ENCODE peak calls at places on chromosome 11, in six cellular contexts. One of them, this sample, is unnamed.

GRCh38 chr11:126817096-126817495 is 183.5 kb downstream of the KIRREL3 start:
- DNase-seq in transverse colon: no peak
- DNase-seq in sigmoid colon: no peak
- DNase-seq in CD8-positive, alpha-beta T cell: no peak
- DNase-seq in GM12865: no peak
- DNase-seq in heart right ventricle: no peak
- DNase-seq in this sample: no peak

GRCh38 chr11:118258410-118258809 is 5.7 kb downstream of the MPZL2 start:
- DNase-seq in transverse colon: no peak
- DNase-seq in sigmoid colon: no peak
- DNase-seq in CD8-positive, alpha-beta T cell: no peak
- DNase-seq in GM12865: no peak
- DNase-seq in heart right ventricle: no peak
- DNase-seq in this sample: no peak

GRCh38 chr11:95024958-95025357 is at the start of gene KDM4E:
- DNase-seq in transverse colon: no peak
- DNase-seq in sigmoid colon: no peak
- DNase-seq in CD8-positive, alpha-beta T cell: no peak
- DNase-seq in GM12865: no peak
- DNase-seq in heart right ventricle: no peak
- DNase-seq in this sample: no peak

GRCh38 chr11:109972181-109972715 is 120.9 kb upstream of the ZC3H12C start:
- DNase-seq in transverse colon: no peak
- DNase-seq in sigmoid colon: no peak
- DNase-seq in CD8-positive, alpha-beta T cell: no peak
- DNase-seq in GM12865: peak
- DNase-seq in heart right ventricle: no peak
- DNase-seq in this sample: peak

GRCh38 chr11:42840176-42840829 is 471.5 kb upstream of the API5 start:
- DNase-seq in transverse colon: no peak
- DNase-seq in sigmoid colon: no peak
- DNase-seq in CD8-positive, alpha-beta T cell: no peak
- DNase-seq in GM12865: peak
- DNase-seq in heart right ventricle: no peak
- DNase-seq in this sample: no peak

GRCh38 chr11:36452987-36453386 is 57.1 kb downstream of the TRAF6 start:
- DNase-seq in transverse colon: no peak
- DNase-seq in sigmoid colon: no peak
- DNase-seq in CD8-positive, alpha-beta T cell: no peak
- DNase-seq in GM12865: no peak
- DNase-seq in heart right ventricle: no peak
- DNase-seq in this sample: peak

GRCh38 chr11:128603752-128604472 is 16.6 kb upstream of the ETS1 start:
- DNase-seq in transverse colon: no peak
- DNase-seq in sigmoid colon: no peak
- DNase-seq in CD8-positive, alpha-beta T cell: no peak
- DNase-seq in GM12865: peak
- DNase-seq in heart right ventricle: no peak
- DNase-seq in this sample: no peak

GRCh38 chr11:79940165-79940564 is 499.3 kb upstream of the TENM4 start:
- DNase-seq in transverse colon: no peak
- DNase-seq in sigmoid colon: no peak
- DNase-seq in CD8-positive, alpha-beta T cell: no peak
- DNase-seq in GM12865: no peak
- DNase-seq in heart right ventricle: no peak
- DNase-seq in this sample: no peak

GRCh38 chr11:117861151-117862018 is 15.1 kb downstream of the FXYD6 start:
- DNase-seq in transverse colon: no peak
- DNase-seq in sigmoid colon: peak
- DNase-seq in CD8-positive, alpha-beta T cell: no peak
- DNase-seq in GM12865: no peak
- DNase-seq in heart right ventricle: peak
- DNase-seq in this sample: peak

GRCh38 chr11:6315811-6316425 is 4.4 kb downstream of the CAVIN3 start:
- DNase-seq in transverse colon: peak
- DNase-seq in sigmoid colon: peak
- DNase-seq in CD8-positive, alpha-beta T cell: peak
- DNase-seq in GM12865: peak
- DNase-seq in heart right ventricle: peak
- DNase-seq in this sample: peak

GRCh38 chr11:125931116-125931515 is 14.7 kb upstream of the VSIG10L2 start:
- DNase-seq in transverse colon: no peak
- DNase-seq in sigmoid colon: no peak
- DNase-seq in CD8-positive, alpha-beta T cell: no peak
- DNase-seq in GM12865: no peak
- DNase-seq in heart right ventricle: no peak
- DNase-seq in this sample: no peak

GRCh38 chr11:120929090-120929489 is 94.8 kb upstream of the TBCEL start:
- DNase-seq in transverse colon: no peak
- DNase-seq in sigmoid colon: no peak
- DNase-seq in CD8-positive, alpha-beta T cell: no peak
- DNase-seq in GM12865: no peak
- DNase-seq in heart right ventricle: no peak
- DNase-seq in this sample: no peak

GRCh38 chr11:112316971-112317370 is 56.3 kb upstream of the PLET1 start:
- DNase-seq in transverse colon: no peak
- DNase-seq in sigmoid colon: no peak
- DNase-seq in CD8-positive, alpha-beta T cell: no peak
- DNase-seq in GM12865: no peak
- DNase-seq in heart right ventricle: no peak
- DNase-seq in this sample: no peak

GRCh38 chr11:59960502-59961381 is 3.1 kb upstream of the OOSP4A start:
- DNase-seq in transverse colon: peak
- DNase-seq in sigmoid colon: no peak
- DNase-seq in CD8-positive, alpha-beta T cell: no peak
- DNase-seq in GM12865: no peak
- DNase-seq in heart right ventricle: no peak
- DNase-seq in this sample: no peak

GRCh38 chr11:111920908-111921307 is 2.2 kb downstream of the C11orf52 start:
- DNase-seq in transverse colon: no peak
- DNase-seq in sigmoid colon: no peak
- DNase-seq in CD8-positive, alpha-beta T cell: no peak
- DNase-seq in GM12865: no peak
- DNase-seq in heart right ventricle: no peak
- DNase-seq in this sample: no peak

GRCh38 chr11:57324154-57324885 is 432 bp downstream of the TNKS1BP1 start:
- DNase-seq in transverse colon: peak
- DNase-seq in sigmoid colon: peak
- DNase-seq in CD8-positive, alpha-beta T cell: no peak
- DNase-seq in GM12865: peak
- DNase-seq in heart right ventricle: peak
- DNase-seq in this sample: peak

GRCh38 chr11:59573216-59573615 is 42.4 kb downstream of the OSBP start:
- DNase-seq in transverse colon: no peak
- DNase-seq in sigmoid colon: no peak
- DNase-seq in CD8-positive, alpha-beta T cell: no peak
- DNase-seq in GM12865: no peak
- DNase-seq in heart right ventricle: no peak
- DNase-seq in this sample: peak

GRCh38 chr11:128890543-128891409 is at the start of gene KCNJ5:
- DNase-seq in transverse colon: no peak
- DNase-seq in sigmoid colon: no peak
- DNase-seq in CD8-positive, alpha-beta T cell: no peak
- DNase-seq in GM12865: no peak
- DNase-seq in heart right ventricle: peak
- DNase-seq in this sample: peak

GRCh38 chr11:84564867-84565184 is 1062.3 kb downstream of the DLG2 start:
- DNase-seq in transverse colon: no peak
- DNase-seq in sigmoid colon: no peak
- DNase-seq in CD8-positive, alpha-beta T cell: no peak
- DNase-seq in GM12865: no peak
- DNase-seq in heart right ventricle: no peak
- DNase-seq in this sample: no peak

GRCh38 chr11:80109031-80109430 is 668.2 kb upstream of the TENM4 start:
- DNase-seq in transverse colon: no peak
- DNase-seq in sigmoid colon: no peak
- DNase-seq in CD8-positive, alpha-beta T cell: no peak
- DNase-seq in GM12865: no peak
- DNase-seq in heart right ventricle: no peak
- DNase-seq in this sample: no peak

GRCh38 chr11:26842458-26842841 is 120.6 kb upstream of the SLC5A12 start:
- DNase-seq in transverse colon: no peak
- DNase-seq in sigmoid colon: peak
- DNase-seq in CD8-positive, alpha-beta T cell: no peak
- DNase-seq in GM12865: no peak
- DNase-seq in heart right ventricle: no peak
- DNase-seq in this sample: no peak

GRCh38 chr11:117220568-117220967 is 11.3 kb downstream of the PCSK7 start:
- DNase-seq in transverse colon: no peak
- DNase-seq in sigmoid colon: peak
- DNase-seq in CD8-positive, alpha-beta T cell: no peak
- DNase-seq in GM12865: no peak
- DNase-seq in heart right ventricle: peak
- DNase-seq in this sample: no peak

GRCh38 chr11:120324932-120325810 is at the start of gene TLCD5:
- DNase-seq in transverse colon: peak
- DNase-seq in sigmoid colon: peak
- DNase-seq in CD8-positive, alpha-beta T cell: no peak
- DNase-seq in GM12865: peak
- DNase-seq in heart right ventricle: peak
- DNase-seq in this sample: peak

GRCh38 chr11:34585870-34586654 is 34.8 kb upstream of the EHF start:
- DNase-seq in transverse colon: no peak
- DNase-seq in sigmoid colon: no peak
- DNase-seq in CD8-positive, alpha-beta T cell: no peak
- DNase-seq in GM12865: peak
- DNase-seq in heart right ventricle: no peak
- DNase-seq in this sample: peak

GRCh38 chr11:58592760-58593472 is 14.1 kb downstream of the ZFP91 start:
- DNase-seq in transverse colon: peak
- DNase-seq in sigmoid colon: no peak
- DNase-seq in CD8-positive, alpha-beta T cell: no peak
- DNase-seq in GM12865: peak
- DNase-seq in heart right ventricle: no peak
- DNase-seq in this sample: no peak

GRCh38 chr11:43579919-43580276 is 100.6 kb upstream of the HSD17B12 start:
- DNase-seq in transverse colon: no peak
- DNase-seq in sigmoid colon: no peak
- DNase-seq in CD8-positive, alpha-beta T cell: no peak
- DNase-seq in GM12865: no peak
- DNase-seq in heart right ventricle: no peak
- DNase-seq in this sample: no peak

GRCh38 chr11:116420770-116421528 is 351.8 kb downstream of the BUD13 start:
- DNase-seq in transverse colon: no peak
- DNase-seq in sigmoid colon: peak
- DNase-seq in CD8-positive, alpha-beta T cell: no peak
- DNase-seq in GM12865: no peak
- DNase-seq in heart right ventricle: no peak
- DNase-seq in this sample: peak

GRCh38 chr11:120073196-120073595 is 64.7 kb downstream of the TRIM29 start:
- DNase-seq in transverse colon: no peak
- DNase-seq in sigmoid colon: no peak
- DNase-seq in CD8-positive, alpha-beta T cell: no peak
- DNase-seq in GM12865: no peak
- DNase-seq in heart right ventricle: no peak
- DNase-seq in this sample: no peak

GRCh38 chr11:86719781-86720463 is 47.5 kb upstream of the ME3 start:
- DNase-seq in transverse colon: no peak
- DNase-seq in sigmoid colon: no peak
- DNase-seq in CD8-positive, alpha-beta T cell: no peak
- DNase-seq in GM12865: no peak
- DNase-seq in heart right ventricle: no peak
- DNase-seq in this sample: peak

GRCh38 chr11:61283613-61284012 is 11.5 kb downstream of the VWCE start:
- DNase-seq in transverse colon: no peak
- DNase-seq in sigmoid colon: no peak
- DNase-seq in CD8-positive, alpha-beta T cell: no peak
- DNase-seq in GM12865: no peak
- DNase-seq in heart right ventricle: no peak
- DNase-seq in this sample: no peak

GRCh38 chr11:57205046-57205671 is 23.4 kb downstream of the LRRC55 start:
- DNase-seq in transverse colon: no peak
- DNase-seq in sigmoid colon: no peak
- DNase-seq in CD8-positive, alpha-beta T cell: no peak
- DNase-seq in GM12865: no peak
- DNase-seq in heart right ventricle: peak
- DNase-seq in this sample: no peak

GRCh38 chr11:46407635-46408034 is 16.1 kb upstream of the CHRM4 start:
- DNase-seq in transverse colon: no peak
- DNase-seq in sigmoid colon: no peak
- DNase-seq in CD8-positive, alpha-beta T cell: no peak
- DNase-seq in GM12865: no peak
- DNase-seq in heart right ventricle: no peak
- DNase-seq in this sample: no peak

GRCh38 chr11:12235945-12236743 is 125.8 kb downstream of the MICAL2 start:
- DNase-seq in transverse colon: peak
- DNase-seq in sigmoid colon: no peak
- DNase-seq in CD8-positive, alpha-beta T cell: peak
- DNase-seq in GM12865: peak
- DNase-seq in heart right ventricle: no peak
- DNase-seq in this sample: peak

GRCh38 chr11:6657346-6657745 is 1.7 kb upstream of the DCHS1 start:
- DNase-seq in transverse colon: no peak
- DNase-seq in sigmoid colon: no peak
- DNase-seq in CD8-positive, alpha-beta T cell: no peak
- DNase-seq in GM12865: no peak
- DNase-seq in heart right ventricle: no peak
- DNase-seq in this sample: no peak

GRCh38 chr11:44994753-44995152 is 44.1 kb upstream of the TP53I11 start:
- DNase-seq in transverse colon: no peak
- DNase-seq in sigmoid colon: peak
- DNase-seq in CD8-positive, alpha-beta T cell: no peak
- DNase-seq in GM12865: no peak
- DNase-seq in heart right ventricle: no peak
- DNase-seq in this sample: no peak
- TF ChIP-seq CTCF in transverse colon: no peak
- TF ChIP-seq CTCF in sigmoid colon: no peak
- TF ChIP-seq CTCF in CD8-positive, alpha-beta T cell: no peak
- TF ChIP-seq CTCF in GM12865: no peak
- TF ChIP-seq CTCF in heart right ventricle: peak
- TF ChIP-seq CTCF in this sample: no peak

GRCh38 chr11:67486481-67487195 is 3.8 kb downstream of the AIP start:
- DNase-seq in transverse colon: peak
- DNase-seq in sigmoid colon: no peak
- DNase-seq in CD8-positive, alpha-beta T cell: no peak
- DNase-seq in GM12865: peak
- DNase-seq in heart right ventricle: no peak
- DNase-seq in this sample: no peak
- H3K4me3 ChIP-seq in transverse colon: no peak
- H3K4me3 ChIP-seq in sigmoid colon: no peak
- H3K4me3 ChIP-seq in CD8-positive, alpha-beta T cell: peak
- H3K4me3 ChIP-seq in GM12865: peak
- H3K4me3 ChIP-seq in heart right ventricle: no peak
- H3K4me3 ChIP-seq in this sample: no peak

GRCh38 chr11:65530157-65530496 is 5.2 kb downstream of the SCYL1 start:
- DNase-seq in transverse colon: no peak
- DNase-seq in sigmoid colon: no peak
- DNase-seq in CD8-positive, alpha-beta T cell: no peak
- DNase-seq in GM12865: no peak
- DNase-seq in heart right ventricle: no peak
- DNase-seq in this sample: no peak
- TF ChIP-seq CTCF in transverse colon: no peak
- TF ChIP-seq CTCF in sigmoid colon: no peak
- TF ChIP-seq CTCF in CD8-positive, alpha-beta T cell: peak
- TF ChIP-seq CTCF in GM12865: peak
- TF ChIP-seq CTCF in heart right ventricle: peak
- TF ChIP-seq CTCF in this sample: peak

GRCh38 chr11:63890368-63890767 is 26.6 kb downstream of the RCOR2 start:
- DNase-seq in transverse colon: no peak
- DNase-seq in sigmoid colon: no peak
- DNase-seq in CD8-positive, alpha-beta T cell: no peak
- DNase-seq in GM12865: no peak
- DNase-seq in heart right ventricle: no peak
- DNase-seq in this sample: no peak
- H3K4me3 ChIP-seq in transverse colon: no peak
- H3K4me3 ChIP-seq in sigmoid colon: no peak
- H3K4me3 ChIP-seq in CD8-positive, alpha-beta T cell: no peak
- H3K4me3 ChIP-seq in GM12865: no peak
- H3K4me3 ChIP-seq in heart right ventricle: no peak
- H3K4me3 ChIP-seq in this sample: no peak